ENCODE peak calls at places on chromosome 10, in five cellular contexts. R, F, Z, M and E are unnamed samples.

GRCh38 chr10:14356921-14357320 is 26.2 kb upstream of the FRMD4A start:
- DNase-seq in Z (peak; percentile 56), R (no peak), M (no peak), F (no peak), E (no peak)

GRCh38 chr10:124860426-124860825 is 58.8 kb downstream of the ABRAXAS2 start:
- DNase-seq in F (no peak), R (no peak), Z (no peak), M (no peak), E (no peak)

GRCh38 chr10:13390604-13391522 is 42.8 kb upstream of the SEPHS1 start:
- DNase-seq in R (no peak), Z (no peak), F (no peak), M (no peak), E (peak; percentile 39)

GRCh38 chr10:92592761-92593552 is at the start of gene KIF11:
- DNase-seq in F (peak; percentile 97), M (peak; percentile 95), R (peak; percentile 92), Z (peak; percentile 96), E (peak; percentile 87)

GRCh38 chr10:104614245-104614831 is 26.8 kb upstream of the SORCS3 start:
- DNase-seq in M (peak; percentile 17), F (peak; percentile 38), R (peak; percentile 65), Z (peak; percentile 3), E (peak; percentile 57)

GRCh38 chr10:132438091-132439024 is 41.4 kb downstream of the PWWP2B start:
- DNase-seq in F (no peak), R (no peak), M (no peak), Z (no peak), E (no peak)

GRCh38 chr10:73848821-73849489 is 25.4 kb downstream of the CAMK2G start:
- DNase-seq in R (peak; percentile 89), F (peak; percentile 78), M (peak; percentile 62), Z (peak; percentile 78), E (peak; percentile 95)

GRCh38 chr10:103967433-103968142 is 648 bp downstream of the SLK start:
- DNase-seq in Z (no peak), M (no peak), R (peak; percentile 53), F (peak; percentile 39), E (peak; percentile 64)

GRCh38 chr10:18246967-18247366 is 106.7 kb downstream of the CACNB2 start:
- DNase-seq in Z (no peak), M (no peak), F (no peak), R (peak; percentile 23), E (no peak)

GRCh38 chr10:122232781-122233180 is 38.3 kb upstream of the BTBD16 start:
- DNase-seq in F (no peak), R (no peak), Z (peak; percentile 95), M (no peak), E (no peak)

GRCh38 chr10:116833986-116834760 is 15.1 kb upstream of the ENO4 start:
- DNase-seq in M (no peak), F (no peak), Z (no peak), R (no peak), E (no peak)

DNA sequence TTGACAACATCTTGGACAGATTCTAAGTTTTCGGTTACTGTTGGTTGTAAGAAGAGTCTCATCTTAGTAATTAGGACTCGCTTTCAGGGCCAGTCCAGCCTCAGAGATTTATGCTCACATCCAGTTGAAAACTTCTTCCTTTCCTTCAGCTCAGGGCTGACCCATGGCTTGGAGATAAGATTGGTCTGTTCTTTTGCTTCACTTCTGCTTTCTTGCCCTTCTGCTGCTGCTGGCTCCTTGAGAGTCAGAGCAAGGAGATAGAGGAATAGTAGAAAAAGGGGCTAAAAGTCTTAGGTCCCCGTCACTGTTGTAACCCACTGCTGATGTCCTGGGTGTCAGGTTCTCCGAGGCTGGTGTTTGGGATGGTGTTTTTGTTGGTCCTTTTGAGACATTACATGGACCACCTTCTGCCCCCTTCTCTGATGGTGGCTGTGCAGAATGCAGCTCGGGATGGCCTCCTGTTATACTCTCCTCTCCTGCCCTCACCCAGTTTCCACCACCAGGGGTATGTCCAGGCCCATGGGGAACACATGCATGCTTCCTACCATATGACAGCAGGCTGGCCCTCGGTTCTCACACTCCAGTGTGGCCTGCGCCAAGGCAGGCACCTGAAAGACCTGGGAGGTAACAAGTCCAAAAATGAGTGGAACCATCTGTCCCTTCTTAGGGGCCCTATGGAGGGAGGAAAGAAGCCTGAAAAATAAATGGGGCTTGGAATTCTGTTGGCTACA is 67.8 kb upstream of the PCBD1 start:
- DNase-seq in M (peak; percentile 20), R (peak; percentile 50), Z (no peak), F (peak; percentile 19), E (peak; percentile 39)
- TF ChIP-seq BHLHE40 in M (no peak), R (no peak), Z (no peak), F (no peak), E (no peak)

GRCh38 chr10:113202011-113202410 is 252.0 kb downstream of the TCF7L2 start:
- DNase-seq in F (no peak), R (no peak), M (no peak), Z (no peak), E (no peak)

DNA sequence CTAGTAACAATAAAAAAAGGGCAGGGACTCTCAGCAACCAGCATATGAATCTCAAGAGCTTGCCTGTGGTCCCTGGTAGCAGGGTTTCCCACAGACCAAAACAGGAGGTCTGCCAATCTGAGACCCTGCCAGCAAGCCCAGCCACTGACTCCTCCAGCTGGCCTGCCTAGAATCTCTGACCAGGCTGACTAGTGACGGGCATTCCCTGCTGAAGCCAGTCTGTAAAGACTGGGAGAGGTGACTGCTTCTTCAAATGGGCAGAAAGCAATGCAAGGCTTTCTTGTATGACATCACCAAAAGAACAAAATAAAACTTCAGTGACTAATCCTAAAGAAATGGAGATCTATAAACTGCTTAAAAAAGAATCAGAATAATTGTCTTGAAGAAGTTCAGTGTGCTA is 249.4 kb downstream of the TCF7L2 start:
- DNase-seq in F (no peak), R (no peak), M (no peak), Z (peak; percentile 75), E (no peak)
- TF ChIP-seq BHLHE40 in F (no peak), R (no peak), M (no peak), Z (no peak), E (no peak)

GRCh38 chr10:88114368-88114767 is 250.9 kb downstream of the PTEN start:
- DNase-seq in R (peak; percentile 75), F (peak; percentile 66), Z (peak; percentile 25), M (peak; percentile 44), E (peak; percentile 39)

GRCh38 chr10:88116491-88116890 is 253.1 kb downstream of the PTEN start:
- DNase-seq in F (peak; percentile 13), Z (peak; percentile 59), M (no peak), R (no peak), E (no peak)

GRCh38 chr10:88115406-88115805 is 252.0 kb downstream of the PTEN start:
- DNase-seq in R (no peak), M (no peak), F (no peak), Z (no peak), E (no peak)

GRCh38 chr10:88117227-88117626 is 253.8 kb downstream of the PTEN start:
- DNase-seq in F (no peak), R (no peak), M (no peak), Z (no peak), E (no peak)

GRCh38 chr10:88115968-88116367 is 252.5 kb downstream of the PTEN start:
- DNase-seq in F (no peak), R (no peak), Z (peak; percentile 88), M (no peak), E (no peak)
- TF ChIP-seq BHLHE40 in F (no peak), R (no peak), Z (no peak), M (no peak), E (no peak)

GRCh38 chr10:79979973-79980687 is 31.2 kb upstream of the SFTPD start:
- DNase-seq in Z (no peak), M (no peak), F (no peak), R (no peak), E (no peak)
- TF ChIP-seq BHLHE40 in Z (no peak), M (no peak), F (no peak), R (no peak), E (no peak)

GRCh38 chr10:86285136-86285790 is 81.3 kb downstream of the GRID1 start:
- DNase-seq in F (no peak), Z (no peak), R (no peak), M (no peak), E (no peak)

GRCh38 chr10:86283466-86284287 is 82.9 kb downstream of the GRID1 start:
- DNase-seq in F (no peak), Z (no peak), M (no peak), R (no peak), E (no peak)

GRCh38 chr10:86282664-86283465 is 83.7 kb downstream of the GRID1 start:
- DNase-seq in R (no peak), F (no peak), Z (no peak), M (no peak), E (no peak)

GRCh38 chr10:86286591-86287421 is 79.8 kb downstream of the GRID1 start:
- DNase-seq in M (no peak), Z (no peak), F (no peak), R (no peak), E (no peak)

GRCh38 chr10:86284355-86285105 is 82.1 kb downstream of the GRID1 start:
- DNase-seq in Z (no peak), R (no peak), M (no peak), F (no peak), E (no peak)
- TF ChIP-seq BHLHE40 in Z (no peak), R (no peak), M (no peak), F (no peak), E (no peak)

GRCh38 chr10:102780246-102780645 is 36.5 kb downstream of the WBP1L start:
- DNase-seq in M (no peak), R (no peak), Z (peak; percentile 77), F (no peak), E (no peak)
- TF ChIP-seq BHLHE40 in M (no peak), R (no peak), Z (no peak), F (no peak), E (no peak)